ENCODE peak calls at places on chromosomes 13 and 19, in ten cellular contexts. One of them, this sample, is unnamed.

GRCh38 chr13:113800576-113800926 is 41.5 kb downstream of the TMEM255B start:
- DNase-seq in NB4: no peak
- DNase-seq in adrenal gland: no peak
- DNase-seq in heart left ventricle: no peak
- DNase-seq in H1: no peak
- DNase-seq in IMR-90: no peak
- DNase-seq in HepG2: no peak
- DNase-seq in H54: no peak
- DNase-seq in ovary: no peak
- DNase-seq in Peyer's patch: no peak
- DNase-seq in this sample: no peak

GRCh38 chr13:110835721-110836599 is 78.9 kb downstream of the ANKRD10 start:
- DNase-seq in H54: no peak
- DNase-seq in ovary: no peak
- DNase-seq in heart left ventricle: no peak
- DNase-seq in H1: no peak
- DNase-seq in Peyer's patch: no peak
- DNase-seq in HepG2: no peak
- DNase-seq in adrenal gland: no peak
- DNase-seq in NB4: no peak
- DNase-seq in IMR-90: no peak
- DNase-seq in this sample: no peak

GRCh38 chr19:27746691-27747380 is 1466.1 kb downstream of the UQCRFS1 start:
- DNase-seq in Peyer's patch: no peak
- DNase-seq in NB4: peak
- DNase-seq in adrenal gland: peak
- DNase-seq in ovary: no peak
- DNase-seq in H1: peak
- DNase-seq in HepG2: no peak
- DNase-seq in IMR-90: peak
- DNase-seq in heart left ventricle: peak
- DNase-seq in H54: no peak
- DNase-seq in this sample: no peak

GRCh38 chr19:51020988-51021651 is 1.6 kb upstream of the KLK10 start:
- DNase-seq in IMR-90: peak
- DNase-seq in adrenal gland: peak
- DNase-seq in NB4: peak
- DNase-seq in HepG2: peak
- DNase-seq in H1: no peak
- DNase-seq in Peyer's patch: no peak
- DNase-seq in ovary: peak
- DNase-seq in heart left ventricle: no peak
- DNase-seq in H54: peak
- DNase-seq in this sample: peak

GRCh38 chr19:48588670-48589399 is 17.7 kb upstream of the SPACA4 start:
- DNase-seq in ovary: peak
- DNase-seq in adrenal gland: peak
- DNase-seq in H54: peak
- DNase-seq in NB4: peak
- DNase-seq in heart left ventricle: peak
- DNase-seq in IMR-90: peak
- DNase-seq in H1: peak
- DNase-seq in HepG2: peak
- DNase-seq in Peyer's patch: peak
- DNase-seq in this sample: peak

GRCh38 chr19:35750167-35750566 is 1.8 kb downstream of the LIN37 start:
- DNase-seq in Peyer's patch: no peak
- DNase-seq in HepG2: no peak
- DNase-seq in heart left ventricle: no peak
- DNase-seq in ovary: no peak
- DNase-seq in adrenal gland: no peak
- DNase-seq in IMR-90: no peak
- DNase-seq in H54: no peak
- DNase-seq in H1: no peak
- DNase-seq in NB4: no peak
- DNase-seq in this sample: no peak

GRCh38 chr13:110390572-110390971 is 83.5 kb downstream of the COL4A2 start:
- DNase-seq in Peyer's patch: no peak
- DNase-seq in ovary: no peak
- DNase-seq in HepG2: no peak
- DNase-seq in H54: peak
- DNase-seq in NB4: no peak
- DNase-seq in IMR-90: peak
- DNase-seq in heart left ventricle: no peak
- DNase-seq in H1: no peak
- DNase-seq in adrenal gland: no peak
- DNase-seq in this sample: no peak

GRCh38 chr19:17078038-17078919 is 2.7 kb downstream of the MYO9B start:
- DNase-seq in H54: no peak
- DNase-seq in HepG2: no peak
- DNase-seq in adrenal gland: no peak
- DNase-seq in IMR-90: no peak
- DNase-seq in NB4: peak
- DNase-seq in Peyer's patch: no peak
- DNase-seq in heart left ventricle: no peak
- DNase-seq in H1: no peak
- DNase-seq in ovary: no peak
- DNase-seq in this sample: no peak

GRCh38 chr19:3344608-3345598 is 21.5 kb upstream of the NFIC start:
- DNase-seq in ovary: no peak
- DNase-seq in HepG2: no peak
- DNase-seq in heart left ventricle: no peak
- DNase-seq in NB4: no peak
- DNase-seq in H54: no peak
- DNase-seq in H1: no peak
- DNase-seq in IMR-90: no peak
- DNase-seq in Peyer's patch: no peak
- DNase-seq in adrenal gland: no peak
- DNase-seq in this sample: no peak

GRCh38 chr19:3342246-3342645 is 24.1 kb upstream of the NFIC start:
- DNase-seq in heart left ventricle: no peak
- DNase-seq in IMR-90: no peak
- DNase-seq in H54: no peak
- DNase-seq in adrenal gland: no peak
- DNase-seq in H1: no peak
- DNase-seq in Peyer's patch: no peak
- DNase-seq in HepG2: no peak
- DNase-seq in NB4: no peak
- DNase-seq in ovary: no peak
- DNase-seq in this sample: no peak

GRCh38 chr19:3345850-3346460 is 20.4 kb upstream of the NFIC start:
- DNase-seq in H1: no peak
- DNase-seq in ovary: no peak
- DNase-seq in heart left ventricle: no peak
- DNase-seq in adrenal gland: no peak
- DNase-seq in HepG2: no peak
- DNase-seq in IMR-90: no peak
- DNase-seq in Peyer's patch: no peak
- DNase-seq in NB4: no peak
- DNase-seq in H54: no peak
- DNase-seq in this sample: no peak

GRCh38 chr19:3346677-3347353 is 19.6 kb upstream of the NFIC start:
- DNase-seq in HepG2: no peak
- DNase-seq in H1: no peak
- DNase-seq in H54: no peak
- DNase-seq in adrenal gland: peak
- DNase-seq in IMR-90: no peak
- DNase-seq in ovary: peak
- DNase-seq in heart left ventricle: peak
- DNase-seq in NB4: no peak
- DNase-seq in Peyer's patch: no peak
- DNase-seq in this sample: peak

DNA sequence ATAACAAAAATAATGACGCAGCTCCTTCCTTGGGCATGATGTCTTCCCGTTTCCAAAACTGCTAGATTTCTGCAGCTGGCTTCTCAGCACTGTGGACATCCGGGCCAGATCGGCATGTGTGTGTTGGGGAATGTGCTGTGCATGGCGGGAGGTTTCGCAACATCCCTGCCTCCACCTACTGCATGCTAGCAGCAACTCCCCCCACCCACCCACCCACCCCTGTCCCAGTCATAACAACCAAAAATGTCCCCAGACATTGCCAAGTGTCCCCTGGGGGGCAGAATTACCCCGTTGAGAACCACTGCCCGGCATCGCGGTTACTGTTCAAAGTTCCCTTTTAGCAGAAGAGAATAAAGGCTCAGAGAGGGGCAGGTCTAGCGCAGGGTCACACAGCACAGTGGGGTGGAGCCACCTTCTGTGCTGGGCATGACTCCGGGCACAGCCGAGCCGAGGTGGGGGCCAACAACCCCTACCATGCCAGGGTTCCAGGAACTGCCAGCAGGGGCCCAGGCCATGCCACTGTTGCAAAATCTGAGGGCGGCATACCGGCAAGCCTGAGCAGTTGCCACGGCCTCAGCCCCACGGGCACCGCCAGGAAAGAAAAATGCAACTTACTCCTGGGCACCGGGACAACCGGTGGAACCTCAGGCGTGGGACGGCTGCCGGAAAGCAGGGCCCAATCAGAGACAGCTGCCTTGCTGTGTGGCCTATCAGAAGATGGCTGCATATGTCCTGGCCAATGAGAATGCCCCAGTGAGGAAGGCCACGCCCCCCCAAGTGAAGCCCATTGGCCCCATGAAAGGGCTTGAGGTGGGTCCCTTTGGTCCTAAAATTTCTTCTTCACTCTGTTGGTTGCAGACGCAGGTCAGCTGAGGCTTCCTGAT is 22.5 kb upstream of the NFIC start:
- DNase-seq in heart left ventricle: peak
- DNase-seq in ovary: peak
- DNase-seq in NB4: peak
- DNase-seq in H54: peak
- DNase-seq in adrenal gland: peak
- DNase-seq in Peyer's patch: peak
- DNase-seq in HepG2: peak
- DNase-seq in H1: no peak
- DNase-seq in IMR-90: peak
- DNase-seq in this sample: peak
- TF ChIP-seq POLR2A in heart left ventricle: no peak
- TF ChIP-seq POLR2A in ovary: no peak
- TF ChIP-seq POLR2A in NB4: no peak
- TF ChIP-seq POLR2A in H54: peak
- TF ChIP-seq POLR2A in adrenal gland: no peak
- TF ChIP-seq POLR2A in Peyer's patch: no peak
- TF ChIP-seq POLR2A in HepG2: no peak
- TF ChIP-seq POLR2A in H1: no peak
- TF ChIP-seq POLR2A in IMR-90: no peak
- TF ChIP-seq POLR2A in this sample: peak

DNA sequence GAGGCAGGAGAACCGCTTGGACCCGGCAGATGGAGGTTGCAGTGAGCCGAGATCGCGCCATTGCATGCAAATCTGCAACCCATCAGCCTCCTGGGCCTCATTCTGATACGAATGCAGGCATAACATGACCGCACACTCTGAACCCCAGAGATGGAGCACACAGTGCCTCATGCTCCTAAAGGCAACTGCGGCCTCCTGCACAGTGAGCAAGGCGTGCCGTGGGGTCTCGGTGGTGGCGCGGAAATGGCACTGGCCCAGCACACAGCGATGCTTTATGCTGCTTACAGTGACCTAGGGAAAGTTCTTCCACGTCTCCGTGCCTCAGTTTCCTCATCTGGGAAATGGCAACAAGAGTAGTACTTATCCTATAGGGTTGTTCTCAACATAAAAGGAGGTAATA is 2.0 kb upstream of the C19orf12 start:
- DNase-seq in HepG2: no peak
- DNase-seq in adrenal gland: no peak
- DNase-seq in H1: no peak
- DNase-seq in IMR-90: no peak
- DNase-seq in Peyer's patch: no peak
- DNase-seq in H54: no peak
- DNase-seq in heart left ventricle: no peak
- DNase-seq in NB4: no peak
- DNase-seq in ovary: no peak
- DNase-seq in this sample: no peak
- TF ChIP-seq POLR2A in HepG2: no peak
- TF ChIP-seq POLR2A in adrenal gland: no peak
- TF ChIP-seq POLR2A in H1: no peak
- TF ChIP-seq POLR2A in IMR-90: no peak
- TF ChIP-seq POLR2A in Peyer's patch: no peak
- TF ChIP-seq POLR2A in H54: no peak
- TF ChIP-seq POLR2A in heart left ventricle: no peak
- TF ChIP-seq POLR2A in NB4: no peak
- TF ChIP-seq POLR2A in ovary: no peak
- TF ChIP-seq POLR2A in this sample: no peak

DNA sequence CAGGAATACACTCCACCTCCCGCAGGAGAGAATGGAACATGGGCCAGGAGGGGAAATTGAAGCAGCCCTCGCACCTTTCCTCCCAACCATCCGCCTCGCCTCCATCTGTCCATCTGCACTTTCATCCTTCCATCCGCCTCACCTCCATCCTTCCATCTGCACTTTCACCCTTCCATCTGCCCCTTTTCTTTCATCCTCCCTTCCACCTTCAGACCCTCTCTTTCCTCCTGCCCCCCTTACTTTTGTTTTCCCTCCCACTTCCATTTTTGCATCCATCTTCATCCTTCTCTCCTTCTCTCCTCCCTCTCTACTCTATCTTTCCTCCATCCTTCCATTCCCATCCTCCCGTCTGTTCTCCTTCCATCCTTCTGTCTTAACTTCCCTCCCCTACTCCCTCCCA is 92.2 kb upstream of the ZNF536 start:
- DNase-seq in heart left ventricle: no peak
- DNase-seq in NB4: no peak
- DNase-seq in IMR-90: no peak
- DNase-seq in H54: no peak
- DNase-seq in adrenal gland: no peak
- DNase-seq in H1: no peak
- DNase-seq in ovary: no peak
- DNase-seq in HepG2: no peak
- DNase-seq in Peyer's patch: no peak
- DNase-seq in this sample: no peak
- TF ChIP-seq POLR2A in heart left ventricle: no peak
- TF ChIP-seq POLR2A in NB4: no peak
- TF ChIP-seq POLR2A in IMR-90: no peak
- TF ChIP-seq POLR2A in H54: no peak
- TF ChIP-seq POLR2A in adrenal gland: no peak
- TF ChIP-seq POLR2A in H1: no peak
- TF ChIP-seq POLR2A in ovary: no peak
- TF ChIP-seq POLR2A in HepG2: no peak
- TF ChIP-seq POLR2A in Peyer's patch: no peak
- TF ChIP-seq POLR2A in this sample: no peak

GRCh38 chr19:13004273-13004672 is 9.0 kb downstream of the NFIX start:
- DNase-seq in ovary: no peak
- DNase-seq in adrenal gland: no peak
- DNase-seq in Peyer's patch: no peak
- DNase-seq in H1: no peak
- DNase-seq in H54: no peak
- DNase-seq in IMR-90: no peak
- DNase-seq in HepG2: no peak
- DNase-seq in heart left ventricle: no peak
- DNase-seq in NB4: no peak
- DNase-seq in this sample: no peak

GRCh38 chr19:13002970-13003540 is 7.8 kb downstream of the NFIX start:
- DNase-seq in HepG2: no peak
- DNase-seq in IMR-90: no peak
- DNase-seq in Peyer's patch: no peak
- DNase-seq in NB4: no peak
- DNase-seq in H1: no peak
- DNase-seq in adrenal gland: no peak
- DNase-seq in heart left ventricle: no peak
- DNase-seq in H54: no peak
- DNase-seq in ovary: no peak
- DNase-seq in this sample: no peak

GRCh38 chr19:13001502-13002388 is 6.5 kb downstream of the NFIX start:
- DNase-seq in ovary: peak
- DNase-seq in NB4: no peak
- DNase-seq in adrenal gland: peak
- DNase-seq in HepG2: no peak
- DNase-seq in Peyer's patch: no peak
- DNase-seq in IMR-90: no peak
- DNase-seq in heart left ventricle: peak
- DNase-seq in H1: no peak
- DNase-seq in H54: no peak
- DNase-seq in this sample: peak

GRCh38 chr19:13001166-13001501 is 5.9 kb downstream of the NFIX start:
- DNase-seq in IMR-90: no peak
- DNase-seq in HepG2: no peak
- DNase-seq in H54: no peak
- DNase-seq in Peyer's patch: no peak
- DNase-seq in adrenal gland: no peak
- DNase-seq in NB4: no peak
- DNase-seq in H1: no peak
- DNase-seq in ovary: no peak
- DNase-seq in heart left ventricle: no peak
- DNase-seq in this sample: no peak

DNA sequence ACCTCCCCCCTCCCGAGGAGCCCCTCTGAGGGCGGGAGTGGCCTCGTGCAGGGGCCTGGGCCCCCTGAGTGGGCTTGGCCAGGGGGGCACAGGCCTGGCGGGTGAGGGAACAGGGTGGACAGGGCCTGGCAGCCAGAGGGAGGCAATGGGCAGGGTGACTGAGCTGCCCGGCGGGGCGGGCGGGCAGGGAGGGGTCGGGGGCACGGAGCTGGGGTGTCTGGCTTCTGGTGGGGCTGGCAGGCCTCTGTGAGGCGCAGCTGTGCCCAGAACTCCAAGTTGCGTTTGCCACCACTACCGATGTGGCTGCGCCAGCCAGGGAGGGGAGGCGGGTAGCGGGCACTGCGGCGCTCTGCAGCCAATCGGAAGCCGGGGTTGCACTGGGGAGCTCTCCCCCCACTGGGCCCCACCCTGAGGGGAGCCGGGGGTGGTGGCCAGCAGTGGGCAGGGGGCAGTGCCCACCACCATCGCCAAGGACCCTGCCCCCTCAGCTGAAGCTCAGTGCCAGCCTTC is 7.2 kb downstream of the NFIX start:
- DNase-seq in HepG2: no peak
- DNase-seq in adrenal gland: no peak
- DNase-seq in H54: no peak
- DNase-seq in H1: no peak
- DNase-seq in NB4: no peak
- DNase-seq in ovary: no peak
- DNase-seq in IMR-90: no peak
- DNase-seq in heart left ventricle: peak
- DNase-seq in Peyer's patch: no peak
- DNase-seq in this sample: peak
- TF ChIP-seq POLR2A in HepG2: no peak
- TF ChIP-seq POLR2A in adrenal gland: no peak
- TF ChIP-seq POLR2A in H54: no peak
- TF ChIP-seq POLR2A in H1: no peak
- TF ChIP-seq POLR2A in NB4: no peak
- TF ChIP-seq POLR2A in ovary: no peak
- TF ChIP-seq POLR2A in IMR-90: no peak
- TF ChIP-seq POLR2A in heart left ventricle: no peak
- TF ChIP-seq POLR2A in Peyer's patch: no peak
- TF ChIP-seq POLR2A in this sample: no peak